ENCODE peak calls at places on chromosomes 13 and 19, in ten cellular contexts. One of them, this sample, is unnamed.

GRCh38 chr13:49927755-49928154 is 8.4 kb downstream of the SPRYD7 start:
- DNase-seq in dorsolateral prefrontal cortex: no peak
- DNase-seq in stimulated activated CD8-positive, alpha-beta memory T cell treated with anti-CD3 and anti-CD28 coated beads, Interleukin-4, amount 100 ng/mL, for 48 hours: no peak
- DNase-seq in stimulated activated CD4-positive, alpha-beta T cell treated with anti-CD3 and anti-CD28 coated beads, Interleukin-1b, Interleukin-23, amount 100 ng/mL, for 1 hour: no peak
- DNase-seq in NCI-H1436: no peak
- DNase-seq in effector CD8-positive, alpha-beta T cell: no peak
- DNase-seq in LoVo: no peak
- DNase-seq in ascending aorta: no peak
- DNase-seq in HEK293T: no peak
- DNase-seq in activated naive CD8-positive, alpha-beta T cell treated with anti-CD3 and anti-CD28 coated beads for 36 hours: no peak
- DNase-seq in this sample: no peak

GRCh38 chr13:110226051-110226562 is 80.8 kb downstream of the COL4A1 start:
- DNase-seq in NCI-H1436: no peak
- DNase-seq in stimulated activated CD4-positive, alpha-beta T cell treated with anti-CD3 and anti-CD28 coated beads, Interleukin-1b, Interleukin-23, amount 100 ng/mL, for 1 hour: no peak
- DNase-seq in activated naive CD8-positive, alpha-beta T cell treated with anti-CD3 and anti-CD28 coated beads for 36 hours: no peak
- DNase-seq in dorsolateral prefrontal cortex: no peak
- DNase-seq in LoVo: no peak
- DNase-seq in effector CD8-positive, alpha-beta T cell: no peak
- DNase-seq in HEK293T: no peak
- DNase-seq in ascending aorta: no peak
- DNase-seq in stimulated activated CD8-positive, alpha-beta memory T cell treated with anti-CD3 and anti-CD28 coated beads, Interleukin-4, amount 100 ng/mL, for 48 hours: no peak
- DNase-seq in this sample: no peak

GRCh38 chr19:43561144-43561970 is 14.0 kb downstream of the XRCC1 start:
- DNase-seq in dorsolateral prefrontal cortex: no peak
- DNase-seq in NCI-H1436: no peak
- DNase-seq in effector CD8-positive, alpha-beta T cell: no peak
- DNase-seq in activated naive CD8-positive, alpha-beta T cell treated with anti-CD3 and anti-CD28 coated beads for 36 hours: no peak
- DNase-seq in stimulated activated CD8-positive, alpha-beta memory T cell treated with anti-CD3 and anti-CD28 coated beads, Interleukin-4, amount 100 ng/mL, for 48 hours: no peak
- DNase-seq in LoVo: no peak
- DNase-seq in HEK293T: no peak
- DNase-seq in ascending aorta: no peak
- DNase-seq in stimulated activated CD4-positive, alpha-beta T cell treated with anti-CD3 and anti-CD28 coated beads, Interleukin-1b, Interleukin-23, amount 100 ng/mL, for 1 hour: no peak
- DNase-seq in this sample: no peak

GRCh38 chr19:53906211-53907192 is 2.6 kb upstream of the CACNG7 start:
- DNase-seq in effector CD8-positive, alpha-beta T cell: peak
- DNase-seq in activated naive CD8-positive, alpha-beta T cell treated with anti-CD3 and anti-CD28 coated beads for 36 hours: peak
- DNase-seq in NCI-H1436: no peak
- DNase-seq in stimulated activated CD4-positive, alpha-beta T cell treated with anti-CD3 and anti-CD28 coated beads, Interleukin-1b, Interleukin-23, amount 100 ng/mL, for 1 hour: peak
- DNase-seq in stimulated activated CD8-positive, alpha-beta memory T cell treated with anti-CD3 and anti-CD28 coated beads, Interleukin-4, amount 100 ng/mL, for 48 hours: peak
- DNase-seq in LoVo: peak
- DNase-seq in ascending aorta: no peak
- DNase-seq in HEK293T: peak
- DNase-seq in dorsolateral prefrontal cortex: peak
- DNase-seq in this sample: peak

GRCh38 chr19:13018037-13018914 is 23.0 kb downstream of the NFIX start:
- DNase-seq in HEK293T: no peak
- DNase-seq in stimulated activated CD4-positive, alpha-beta T cell treated with anti-CD3 and anti-CD28 coated beads, Interleukin-1b, Interleukin-23, amount 100 ng/mL, for 1 hour: no peak
- DNase-seq in effector CD8-positive, alpha-beta T cell: no peak
- DNase-seq in activated naive CD8-positive, alpha-beta T cell treated with anti-CD3 and anti-CD28 coated beads for 36 hours: no peak
- DNase-seq in dorsolateral prefrontal cortex: no peak
- DNase-seq in ascending aorta: no peak
- DNase-seq in LoVo: no peak
- DNase-seq in NCI-H1436: no peak
- DNase-seq in stimulated activated CD8-positive, alpha-beta memory T cell treated with anti-CD3 and anti-CD28 coated beads, Interleukin-4, amount 100 ng/mL, for 48 hours: no peak
- DNase-seq in this sample: no peak

GRCh38 chr13:45575146-45575829 is 40.3 kb downstream of the ERICH6B start:
- DNase-seq in activated naive CD8-positive, alpha-beta T cell treated with anti-CD3 and anti-CD28 coated beads for 36 hours: no peak
- DNase-seq in stimulated activated CD8-positive, alpha-beta memory T cell treated with anti-CD3 and anti-CD28 coated beads, Interleukin-4, amount 100 ng/mL, for 48 hours: no peak
- DNase-seq in dorsolateral prefrontal cortex: no peak
- DNase-seq in NCI-H1436: no peak
- DNase-seq in LoVo: no peak
- DNase-seq in ascending aorta: no peak
- DNase-seq in stimulated activated CD4-positive, alpha-beta T cell treated with anti-CD3 and anti-CD28 coated beads, Interleukin-1b, Interleukin-23, amount 100 ng/mL, for 1 hour: no peak
- DNase-seq in HEK293T: no peak
- DNase-seq in effector CD8-positive, alpha-beta T cell: no peak
- DNase-seq in this sample: no peak

GRCh38 chr19:36449059-36449670 is 30.7 kb upstream of the ZFP82 start:
- DNase-seq in NCI-H1436: no peak
- DNase-seq in activated naive CD8-positive, alpha-beta T cell treated with anti-CD3 and anti-CD28 coated beads for 36 hours: no peak
- DNase-seq in stimulated activated CD8-positive, alpha-beta memory T cell treated with anti-CD3 and anti-CD28 coated beads, Interleukin-4, amount 100 ng/mL, for 48 hours: no peak
- DNase-seq in stimulated activated CD4-positive, alpha-beta T cell treated with anti-CD3 and anti-CD28 coated beads, Interleukin-1b, Interleukin-23, amount 100 ng/mL, for 1 hour: no peak
- DNase-seq in LoVo: no peak
- DNase-seq in ascending aorta: no peak
- DNase-seq in HEK293T: no peak
- DNase-seq in dorsolateral prefrontal cortex: no peak
- DNase-seq in effector CD8-positive, alpha-beta T cell: no peak
- DNase-seq in this sample: no peak

GRCh38 chr13:34437873-34438272 is 504.2 kb upstream of the NBEA start:
- DNase-seq in NCI-H1436: no peak
- DNase-seq in stimulated activated CD4-positive, alpha-beta T cell treated with anti-CD3 and anti-CD28 coated beads, Interleukin-1b, Interleukin-23, amount 100 ng/mL, for 1 hour: no peak
- DNase-seq in ascending aorta: no peak
- DNase-seq in effector CD8-positive, alpha-beta T cell: no peak
- DNase-seq in stimulated activated CD8-positive, alpha-beta memory T cell treated with anti-CD3 and anti-CD28 coated beads, Interleukin-4, amount 100 ng/mL, for 48 hours: no peak
- DNase-seq in dorsolateral prefrontal cortex: no peak
- DNase-seq in LoVo: no peak
- DNase-seq in HEK293T: no peak
- DNase-seq in activated naive CD8-positive, alpha-beta T cell treated with anti-CD3 and anti-CD28 coated beads for 36 hours: no peak
- DNase-seq in this sample: no peak

GRCh38 chr19:54418030-54418929 is 3.0 kb downstream of the TTYH1 start:
- DNase-seq in stimulated activated CD4-positive, alpha-beta T cell treated with anti-CD3 and anti-CD28 coated beads, Interleukin-1b, Interleukin-23, amount 100 ng/mL, for 1 hour: no peak
- DNase-seq in dorsolateral prefrontal cortex: no peak
- DNase-seq in HEK293T: no peak
- DNase-seq in LoVo: no peak
- DNase-seq in activated naive CD8-positive, alpha-beta T cell treated with anti-CD3 and anti-CD28 coated beads for 36 hours: peak
- DNase-seq in NCI-H1436: no peak
- DNase-seq in effector CD8-positive, alpha-beta T cell: no peak
- DNase-seq in stimulated activated CD8-positive, alpha-beta memory T cell treated with anti-CD3 and anti-CD28 coated beads, Interleukin-4, amount 100 ng/mL, for 48 hours: peak
- DNase-seq in ascending aorta: no peak
- DNase-seq in this sample: no peak

GRCh38 chr13:103102482-103102881 is 36.3 kb upstream of the SLC10A2 start:
- DNase-seq in stimulated activated CD4-positive, alpha-beta T cell treated with anti-CD3 and anti-CD28 coated beads, Interleukin-1b, Interleukin-23, amount 100 ng/mL, for 1 hour: no peak
- DNase-seq in ascending aorta: no peak
- DNase-seq in dorsolateral prefrontal cortex: no peak
- DNase-seq in activated naive CD8-positive, alpha-beta T cell treated with anti-CD3 and anti-CD28 coated beads for 36 hours: no peak
- DNase-seq in HEK293T: no peak
- DNase-seq in LoVo: no peak
- DNase-seq in effector CD8-positive, alpha-beta T cell: no peak
- DNase-seq in NCI-H1436: no peak
- DNase-seq in stimulated activated CD8-positive, alpha-beta memory T cell treated with anti-CD3 and anti-CD28 coated beads, Interleukin-4, amount 100 ng/mL, for 48 hours: no peak
- DNase-seq in this sample: no peak

GRCh38 chr13:93977986-93978385 is 501.5 kb downstream of the DCT start:
- DNase-seq in HEK293T: no peak
- DNase-seq in activated naive CD8-positive, alpha-beta T cell treated with anti-CD3 and anti-CD28 coated beads for 36 hours: no peak
- DNase-seq in LoVo: no peak
- DNase-seq in dorsolateral prefrontal cortex: no peak
- DNase-seq in stimulated activated CD4-positive, alpha-beta T cell treated with anti-CD3 and anti-CD28 coated beads, Interleukin-1b, Interleukin-23, amount 100 ng/mL, for 1 hour: no peak
- DNase-seq in stimulated activated CD8-positive, alpha-beta memory T cell treated with anti-CD3 and anti-CD28 coated beads, Interleukin-4, amount 100 ng/mL, for 48 hours: no peak
- DNase-seq in ascending aorta: no peak
- DNase-seq in NCI-H1436: no peak
- DNase-seq in effector CD8-positive, alpha-beta T cell: no peak
- DNase-seq in this sample: no peak

GRCh38 chr19:48330012-48330681 is 4.8 kb downstream of the EMP3 start:
- DNase-seq in stimulated activated CD4-positive, alpha-beta T cell treated with anti-CD3 and anti-CD28 coated beads, Interleukin-1b, Interleukin-23, amount 100 ng/mL, for 1 hour: peak
- DNase-seq in stimulated activated CD8-positive, alpha-beta memory T cell treated with anti-CD3 and anti-CD28 coated beads, Interleukin-4, amount 100 ng/mL, for 48 hours: peak
- DNase-seq in ascending aorta: peak
- DNase-seq in HEK293T: peak
- DNase-seq in LoVo: peak
- DNase-seq in NCI-H1436: peak
- DNase-seq in dorsolateral prefrontal cortex: peak
- DNase-seq in effector CD8-positive, alpha-beta T cell: peak
- DNase-seq in activated naive CD8-positive, alpha-beta T cell treated with anti-CD3 and anti-CD28 coated beads for 36 hours: peak
- DNase-seq in this sample: peak

GRCh38 chr13:29753593-29754485 is 96.6 kb downstream of the UBL3 start:
- DNase-seq in NCI-H1436: no peak
- DNase-seq in ascending aorta: no peak
- DNase-seq in LoVo: no peak
- DNase-seq in HEK293T: no peak
- DNase-seq in stimulated activated CD8-positive, alpha-beta memory T cell treated with anti-CD3 and anti-CD28 coated beads, Interleukin-4, amount 100 ng/mL, for 48 hours: no peak
- DNase-seq in activated naive CD8-positive, alpha-beta T cell treated with anti-CD3 and anti-CD28 coated beads for 36 hours: no peak
- DNase-seq in stimulated activated CD4-positive, alpha-beta T cell treated with anti-CD3 and anti-CD28 coated beads, Interleukin-1b, Interleukin-23, amount 100 ng/mL, for 1 hour: no peak
- DNase-seq in effector CD8-positive, alpha-beta T cell: no peak
- DNase-seq in dorsolateral prefrontal cortex: no peak
- DNase-seq in this sample: no peak

GRCh38 chr13:110466261-110466660 is 95.3 kb downstream of the RAB20 start:
- DNase-seq in stimulated activated CD4-positive, alpha-beta T cell treated with anti-CD3 and anti-CD28 coated beads, Interleukin-1b, Interleukin-23, amount 100 ng/mL, for 1 hour: no peak
- DNase-seq in ascending aorta: no peak
- DNase-seq in effector CD8-positive, alpha-beta T cell: no peak
- DNase-seq in dorsolateral prefrontal cortex: no peak
- DNase-seq in NCI-H1436: no peak
- DNase-seq in HEK293T: no peak
- DNase-seq in stimulated activated CD8-positive, alpha-beta memory T cell treated with anti-CD3 and anti-CD28 coated beads, Interleukin-4, amount 100 ng/mL, for 48 hours: no peak
- DNase-seq in LoVo: no peak
- DNase-seq in activated naive CD8-positive, alpha-beta T cell treated with anti-CD3 and anti-CD28 coated beads for 36 hours: no peak
- DNase-seq in this sample: no peak

GRCh38 chr13:108214511-108215383 is 589 bp downstream of the LIG4 start:
- DNase-seq in ascending aorta: no peak
- DNase-seq in HEK293T: no peak
- DNase-seq in effector CD8-positive, alpha-beta T cell: no peak
- DNase-seq in activated naive CD8-positive, alpha-beta T cell treated with anti-CD3 and anti-CD28 coated beads for 36 hours: no peak
- DNase-seq in dorsolateral prefrontal cortex: no peak
- DNase-seq in LoVo: no peak
- DNase-seq in NCI-H1436: peak
- DNase-seq in stimulated activated CD8-positive, alpha-beta memory T cell treated with anti-CD3 and anti-CD28 coated beads, Interleukin-4, amount 100 ng/mL, for 48 hours: no peak
- DNase-seq in stimulated activated CD4-positive, alpha-beta T cell treated with anti-CD3 and anti-CD28 coated beads, Interleukin-1b, Interleukin-23, amount 100 ng/mL, for 1 hour: no peak
- DNase-seq in this sample: no peak